ENCODE peak calls at places on chromosomes 6 and 20, in four cellular contexts. Q is breast epithelium, Z is H1, A is sigmoid colon. D is an unnamed sample. For H3K4me1, the result is how much of the 10 kb centered on the place peaks cover.

GRCh38 chr6:75532521-75532920 is 38.9 kb upstream of the FILIP1 start:
- DNase-seq in Q (no peak), Z (no peak), A (no peak), D (no peak)

GRCh38 chr6:24152014-24152413 is 26.0 kb downstream of the NRSN1 start:
- DNase-seq in Q (no peak), Z (no peak), A (no peak), D (no peak)

GRCh38 chr20:58650776-58651547 is at the start of gene STX16:
- DNase-seq in Q (peak), Z (peak), A (peak), D (peak)

GRCh38 chr20:3702992-3703391 is 9.4 kb downstream of the SIGLEC1 start:
- DNase-seq in Q (no peak), Z (no peak), A (no peak), D (no peak)

GRCh38 chr6:139126255-139126654 is 8.6 kb upstream of the HECA start:
- DNase-seq in Q (no peak), Z (no peak), A (no peak), D (no peak)

GRCh38 chr6:52042141-52042885 is 45.1 kb downstream of the PKHD1 start:
- DNase-seq in Q (no peak), Z (no peak), A (no peak), D (no peak)

GRCh38 chr6:80203283-80203682 is 96.8 kb downstream of the BCKDHB start:
- DNase-seq in Q (no peak), Z (no peak), A (no peak), D (no peak)

GRCh38 chr6:32127409-32127716 is 683 bp downstream of the ATF6B start:
- DNase-seq in Q (no peak), Z (no peak), A (no peak), D (peak)

GRCh38 chr6:129671442-129672344 is 38.3 kb downstream of the ARHGAP18 start:
- DNase-seq in Q (no peak), Z (no peak), A (no peak), D (no peak)

GRCh38 chr6:40912158-40912946 is 126.7 kb downstream of the UNC5CL start:
- DNase-seq in Q (peak), Z (no peak), A (no peak), D (no peak)

GRCh38 chr6:137692806-137693205 is 174.3 kb upstream of the TNFAIP3 start:
- DNase-seq in Q (no peak), Z (no peak), A (no peak), D (no peak)

DNA sequence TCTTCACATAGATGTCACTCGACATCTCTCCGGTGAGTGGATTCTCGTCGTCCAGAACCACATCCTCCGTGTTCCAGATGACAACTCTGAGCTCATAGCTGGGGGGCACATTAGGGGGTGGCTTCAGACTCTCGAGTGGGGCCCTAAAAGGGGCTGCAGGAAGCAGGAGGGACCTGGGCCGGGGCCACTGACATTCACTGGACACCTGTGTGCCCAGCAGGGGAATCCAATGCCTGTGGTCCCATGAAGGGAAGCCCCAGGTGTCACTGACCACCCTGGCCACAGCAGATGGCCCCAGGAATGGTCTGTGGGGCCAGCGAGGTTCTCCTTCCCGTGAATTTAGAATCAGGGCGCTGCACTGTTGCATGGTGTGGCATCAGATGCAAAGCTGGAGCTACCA is 18.7 kb downstream of the ERGIC3 start:
- DNase-seq in Q (no peak), Z (no peak), A (no peak), D (no peak)
- TF ChIP-seq CTCF in Q (no peak), Z (no peak), A (no peak), D (no peak)

GRCh38 chr20:50100552-50100951 is 12.4 kb downstream of the UBE2V1 start:
- DNase-seq in Q (no peak), Z (no peak), A (no peak), D (no peak)
- TF ChIP-seq POLR2AphosphoS5 in Q (no peak), Z (no peak), A (no peak), D (no peak)

DNA sequence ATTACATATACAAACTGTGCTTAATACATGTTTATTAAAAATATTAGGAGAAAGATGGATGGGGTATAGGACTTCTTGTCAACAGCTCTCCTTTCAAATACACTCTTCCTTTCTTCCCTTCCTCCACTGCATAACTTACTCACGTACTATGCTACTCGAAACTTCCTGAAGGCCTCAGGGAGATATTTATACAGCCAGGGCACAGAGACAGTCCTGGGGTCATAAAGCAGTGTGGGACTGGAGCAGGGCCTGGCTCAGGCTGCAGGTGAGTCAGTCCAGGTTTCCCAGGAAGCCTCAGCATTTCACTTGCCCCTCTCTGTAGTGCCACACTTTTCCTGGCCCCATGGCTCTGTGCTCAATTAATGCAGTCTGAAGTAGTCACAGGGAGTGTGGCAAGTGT is 157.0 kb downstream of the UBE3D start:
- DNase-seq in Q (no peak), Z (no peak), A (no peak), D (no peak)
- H3K4me1 ChIP-seq in Q (under half), Z (under half), A (under half), D (under half)

GRCh38 chr6:119189498-119189897 is 111.0 kb upstream of the FAM184A start:
- DNase-seq in Q (no peak), Z (no peak), A (no peak), D (no peak)
- TF ChIP-seq CTCF in Q (no peak), Z (no peak), A (no peak), D (no peak)

DNA sequence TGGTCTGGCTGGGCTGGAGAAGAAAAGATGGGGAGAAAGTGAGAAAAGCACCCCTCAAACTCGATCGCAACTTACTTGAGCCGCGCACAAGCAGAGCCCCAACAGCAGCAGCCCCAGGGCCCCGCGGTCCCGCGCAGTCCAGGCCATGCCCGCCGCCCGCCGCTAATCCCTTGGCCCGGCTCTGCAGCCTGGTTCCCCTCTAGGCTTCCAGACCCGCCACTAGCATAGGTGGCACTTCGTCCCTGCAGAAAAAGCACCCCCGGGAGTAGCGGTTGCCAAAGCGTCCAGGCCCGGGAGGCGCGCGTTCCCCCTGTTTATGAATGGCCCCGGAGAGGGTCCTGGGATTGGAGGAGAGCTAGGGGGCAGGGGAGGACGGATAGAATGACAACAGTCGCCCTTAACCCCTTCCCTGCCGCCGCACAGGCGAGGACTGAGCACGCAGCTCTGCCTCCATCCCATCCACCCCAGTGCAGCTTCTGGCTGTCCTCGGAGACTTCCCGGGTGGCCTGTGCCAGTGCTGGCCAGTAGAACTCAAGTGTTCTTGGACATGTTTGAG is 19.9 kb downstream of the COL9A1 start:
- DNase-seq in Q (no peak), Z (peak), A (no peak), D (no peak)
- TF ChIP-seq POLR2AphosphoS5 in Q (no peak), Z (no peak), A (no peak), D (no peak)

GRCh38 chr20:1085515-1086272 is 32.7 kb upstream of the PSMF1 start:
- DNase-seq in Q (no peak), Z (no peak), A (no peak), D (no peak)
- H3K4me1 ChIP-seq in Q (under half), Z (under half), A (under half), D (under half)

GRCh38 chr20:47228654-47229053 is 127.8 kb downstream of the ZMYND8 start:
- DNase-seq in Q (no peak), Z (no peak), A (no peak), D (no peak)

GRCh38 chr20:47230811-47231256 is 125.7 kb downstream of the ZMYND8 start:
- DNase-seq in Q (no peak), Z (no peak), A (no peak), D (no peak)

GRCh38 chr20:47233333-47234188 is 122.9 kb downstream of the ZMYND8 start:
- DNase-seq in Q (no peak), Z (no peak), A (no peak), D (no peak)

GRCh38 chr20:47232518-47232917 is 124.0 kb downstream of the ZMYND8 start:
- DNase-seq in Q (no peak), Z (no peak), A (no peak), D (no peak)

DNA sequence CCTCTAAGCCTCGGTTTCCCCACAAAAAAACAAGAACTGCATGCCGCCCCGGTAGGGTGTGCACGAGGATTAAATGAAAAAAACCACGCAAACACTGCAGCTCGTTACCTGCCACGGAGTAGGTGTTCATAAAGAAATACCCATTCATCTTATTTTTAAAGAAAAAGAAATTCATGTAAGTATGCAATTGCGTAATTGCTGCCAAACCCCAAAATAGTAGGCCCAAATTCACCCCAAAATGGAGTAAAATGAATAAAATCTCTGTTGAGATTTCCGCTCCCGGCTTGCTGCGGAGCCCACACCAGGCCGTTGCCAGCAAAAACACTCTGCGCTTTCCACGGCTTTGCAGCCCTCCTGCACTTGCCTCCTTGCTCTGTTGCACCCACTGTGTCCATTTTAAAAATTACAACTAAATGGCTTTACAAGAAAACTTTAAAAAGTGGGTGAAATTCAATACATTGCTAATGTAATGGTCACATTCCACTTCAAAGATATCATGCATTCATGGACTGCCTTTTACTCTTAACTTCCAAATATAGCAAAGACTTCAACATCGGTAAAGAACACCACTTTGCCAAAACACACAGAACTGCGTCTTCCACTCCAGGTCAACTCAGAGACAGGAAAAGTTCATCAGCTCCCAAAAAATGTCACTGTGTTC is 125.0 kb downstream of the ZMYND8 start:
- DNase-seq in Q (no peak), Z (no peak), A (no peak), D (no peak)
- TF ChIP-seq CTCF in Q (no peak), Z (no peak), A (no peak), D (no peak)

DNA sequence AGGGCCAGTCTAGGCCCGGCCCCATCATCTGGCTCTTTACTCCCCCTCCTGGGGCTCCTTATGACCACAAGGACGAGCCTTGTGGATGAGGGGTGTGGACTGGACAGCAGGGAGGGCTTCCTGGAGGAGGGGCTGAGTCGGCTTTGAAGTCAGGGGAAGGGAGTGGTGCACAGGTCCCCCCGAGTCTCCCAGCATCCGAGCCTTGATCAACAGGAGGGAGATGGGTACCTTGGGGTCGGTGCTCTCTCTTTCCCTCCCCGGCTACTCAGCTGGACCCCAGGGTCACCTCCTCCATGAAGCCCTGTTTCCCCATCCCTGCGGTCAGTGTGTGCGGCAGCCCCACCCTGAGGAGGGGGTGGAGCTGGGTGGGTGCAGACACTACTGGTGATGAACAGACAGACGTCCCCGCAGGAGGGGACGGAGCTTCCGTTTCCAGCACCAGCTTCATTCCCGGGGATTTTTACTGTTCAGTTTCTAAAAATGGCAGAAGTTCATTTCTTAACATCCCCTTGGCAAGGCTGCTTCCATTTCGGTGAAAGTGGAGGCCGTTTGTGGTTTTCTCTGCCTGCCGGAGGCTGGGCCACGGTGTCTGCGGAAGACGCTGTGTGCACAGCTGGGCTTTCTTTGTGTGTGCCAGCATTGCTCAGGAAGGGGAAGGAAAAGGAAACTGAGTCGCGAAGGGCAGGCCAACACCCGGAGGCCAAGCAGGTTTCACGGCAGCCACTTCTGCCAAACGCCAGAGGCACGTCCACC is 19.6 kb downstream of the NTSR1 start:
- DNase-seq in Q (no peak), Z (no peak), A (peak), D (no peak)
- TF ChIP-seq POLR2AphosphoS5 in Q (no peak), Z (no peak), A (no peak), D (no peak)

GRCh38 chr6:22024973-22025467 is 271.8 kb downstream of the PRL start:
- DNase-seq in Q (no peak), Z (no peak), A (no peak), D (no peak)
- H3K4me1 ChIP-seq in Q (under half), Z (under half), A (under half), D (under half)